ENCODE peak calls at places on chromosomes 4 and X, in four cellular contexts. One of them, this sample, is unnamed.

GRCh38 chr4:176340871-176341685 is 21.3 kb downstream of the SPCS3 start:
- DNase-seq in colonic mucosa: no peak
- DNase-seq in kidney: no peak
- DNase-seq in NCI-H446 treated with DMSO at 0.1 percent for 48 hours: no peak
- DNase-seq in this sample: no peak

GRCh38 chrX:2614911-2615310 is 76.2 kb upstream of the CD99 start:
- DNase-seq in colonic mucosa: no peak
- DNase-seq in kidney: no peak
- DNase-seq in NCI-H446 treated with DMSO at 0.1 percent for 48 hours: no peak
- DNase-seq in this sample: no peak

GRCh38 chr4:41656572-41657301 is 91.8 kb downstream of the PHOX2B start:
- DNase-seq in NCI-H446 treated with DMSO at 0.1 percent for 48 hours: no peak
- DNase-seq in colonic mucosa: no peak
- DNase-seq in kidney: no peak
- DNase-seq in this sample: no peak

GRCh38 chrX:542179-542578 is 88.4 kb upstream of the SHOX start:
- DNase-seq in kidney: no peak
- DNase-seq in colonic mucosa: no peak
- DNase-seq in NCI-H446 treated with DMSO at 0.1 percent for 48 hours: no peak
- DNase-seq in this sample: no peak

GRCh38 chr4:112358415-112358814 is 61.2 kb downstream of the ALPK1 start:
- DNase-seq in kidney: no peak
- DNase-seq in colonic mucosa: no peak
- DNase-seq in NCI-H446 treated with DMSO at 0.1 percent for 48 hours: no peak
- DNase-seq in this sample: no peak

GRCh38 chr4:159227984-159228383 is 125.1 kb downstream of the RAPGEF2 start:
- DNase-seq in colonic mucosa: peak
- DNase-seq in kidney: peak
- DNase-seq in NCI-H446 treated with DMSO at 0.1 percent for 48 hours: no peak
- DNase-seq in this sample: no peak

GRCh38 chr4:82480786-82481317 is 50.5 kb downstream of the ENOPH1 start:
- DNase-seq in NCI-H446 treated with DMSO at 0.1 percent for 48 hours: no peak
- DNase-seq in colonic mucosa: no peak
- DNase-seq in kidney: no peak
- DNase-seq in this sample: no peak

GRCh38 chrX:9379697-9380551 is 84.9 kb upstream of the TBL1X start:
- DNase-seq in NCI-H446 treated with DMSO at 0.1 percent for 48 hours: no peak
- DNase-seq in kidney: no peak
- DNase-seq in colonic mucosa: peak
- DNase-seq in this sample: no peak

GRCh38 chrX:142661696-142662095 is 364.0 kb upstream of the SPANXN4 start:
- DNase-seq in colonic mucosa: peak
- DNase-seq in NCI-H446 treated with DMSO at 0.1 percent for 48 hours: no peak
- DNase-seq in kidney: no peak
- DNase-seq in this sample: no peak

GRCh38 chr4:109574443-109574850 is 14.4 kb downstream of the MCUB start:
- DNase-seq in colonic mucosa: peak
- DNase-seq in kidney: no peak
- DNase-seq in NCI-H446 treated with DMSO at 0.1 percent for 48 hours: no peak
- DNase-seq in this sample: no peak

GRCh38 chr4:122005064-122005755 is 53.4 kb upstream of the TRPC3 start:
- DNase-seq in kidney: no peak
- DNase-seq in colonic mucosa: no peak
- DNase-seq in NCI-H446 treated with DMSO at 0.1 percent for 48 hours: no peak
- DNase-seq in this sample: no peak